ENCODE peak calls at places on chromosomes 6 and 20, in ten cellular contexts. A is heart left ventricle, C is NB4, M is gastrocnemius medialis, W is ovary, L is spleen, D is adrenal gland, O is A549, B is suprapubic skin, S is erythroblast. X is an unnamed sample.

GRCh38 chr6:56718236-56718635 is 75.5 kb upstream of the DST start:
- DNase-seq in O (no peak), W (no peak), A (no peak), C (no peak), L (no peak), M (no peak), D (no peak), B (no peak), S (no peak), X (no peak)

GRCh38 chr20:16563066-16563806 is 10.0 kb downstream of the KIF16B start:
- DNase-seq in A (no peak), W (no peak), C (no peak), S (no peak), D (no peak), L (no peak), O (no peak), M (no peak), B (no peak), X (no peak)

GRCh38 chr6:124536792-124537191 is 425.4 kb upstream of the RNF217 start:
- DNase-seq in D (no peak), C (no peak), W (no peak), M (no peak), L (no peak), O (peak), B (no peak), A (no peak), S (no peak), X (no peak)

GRCh38 chr6:67880939-67881705 is 754.0 kb upstream of the ADGRB3 start:
- DNase-seq in S (no peak), B (no peak), W (no peak), M (no peak), D (no peak), C (no peak), L (no peak), A (no peak), O (no peak), X (peak)

GRCh38 chr6:46078294-46078693 is 51.5 kb upstream of the ENPP4 start:
- DNase-seq in W (no peak), M (no peak), O (no peak), L (no peak), S (no peak), C (no peak), D (no peak), A (no peak), B (no peak), X (no peak)

GRCh38 chr6:42243046-42243445 is 25.4 kb upstream of the MRPS10 start:
- DNase-seq in W (no peak), D (no peak), O (no peak), L (no peak), C (no peak), S (no peak), M (no peak), B (no peak), A (no peak), X (peak)

GRCh38 chr6:152981989-152982767 is 663 bp downstream of the FBXO5 start:
- DNase-seq in L (peak), A (peak), W (peak), O (no peak), B (no peak), C (peak), S (peak), D (no peak), M (peak), X (no peak)

GRCh38 chr6:33772114-33772830 is 16.7 kb downstream of the LEMD2 start:
- DNase-seq in D (no peak), B (no peak), O (no peak), C (no peak), A (no peak), M (no peak), W (no peak), L (no peak), S (no peak), X (peak)

GRCh38 chr20:17611540-17612286 is 41.8 kb downstream of the DSTN start:
- DNase-seq in W (no peak), O (no peak), C (no peak), S (no peak), B (no peak), L (peak), M (no peak), D (no peak), A (no peak), X (no peak)

GRCh38 chr20:12605751-12606150 is 403.0 kb upstream of the SPTLC3 start:
- DNase-seq in W (no peak), S (no peak), D (no peak), C (no peak), B (no peak), O (no peak), M (no peak), L (no peak), A (no peak), X (no peak)

GRCh38 chr20:11905460-11906150 is 12.1 kb upstream of the BTBD3 start:
- DNase-seq in L (no peak), M (no peak), A (no peak), C (no peak), O (peak), S (no peak), D (no peak), B (no peak), W (no peak), X (no peak)

GRCh38 chr6:158780963-158781691 is 38.0 kb downstream of the EZR start:
- DNase-seq in W (no peak), S (no peak), B (peak), L (no peak), D (peak), M (no peak), O (no peak), C (no peak), A (no peak), X (no peak)

GRCh38 chr6:3138341-3138740 is 19.0 kb downstream of the TUBB2A start:
- DNase-seq in M (no peak), L (no peak), B (no peak), O (no peak), W (no peak), C (peak), S (no peak), D (no peak), A (no peak), X (peak)

GRCh38 chr6:159984268-159984786 is 15.4 kb downstream of the IGF2R start:
- DNase-seq in S (no peak), C (peak), O (no peak), A (no peak), L (no peak), D (peak), M (no peak), W (no peak), B (no peak), X (no peak)

GRCh38 chr20:59645761-59646171 is 41.4 kb downstream of the PHACTR3 start:
- DNase-seq in O (no peak), C (peak), W (no peak), S (no peak), M (no peak), D (no peak), B (no peak), A (no peak), L (peak), X (no peak)

GRCh38 chr6:143953922-143954321 is 54.1 kb downstream of the PLAGL1 start:
- DNase-seq in D (no peak), B (no peak), W (no peak), L (no peak), S (peak), M (no peak), A (no peak), C (no peak), O (no peak), X (no peak)

GRCh38 chr6:24307881-24308280 is 50.0 kb downstream of the DCDC2 start:
- DNase-seq in C (no peak), S (no peak), A (no peak), O (no peak), B (no peak), L (no peak), W (no peak), D (no peak), M (no peak), X (no peak)

GRCh38 chr6:36373368-36374009 is 14.0 kb downstream of the ETV7 start:
- DNase-seq in S (no peak), B (no peak), L (no peak), O (no peak), D (no peak), M (no peak), C (peak), W (peak), A (no peak), X (no peak)

GRCh38 chr6:38876470-38876869 is 161.4 kb downstream of the DNAH8 start:
- DNase-seq in A (no peak), O (no peak), C (no peak), S (no peak), W (no peak), D (no peak), B (no peak), M (no peak), L (no peak), X (no peak)

GRCh38 chr6:139433647-139434419 is 59.4 kb upstream of the CITED2 start:
- DNase-seq in D (no peak), A (no peak), W (no peak), C (peak), M (no peak), O (no peak), L (no peak), S (peak), B (no peak), X (peak)

GRCh38 chr6:136723780-136724179 is 68.5 kb downstream of the MAP3K5 start:
- DNase-seq in M (no peak), D (no peak), B (no peak), L (peak), W (no peak), C (peak), O (no peak), A (no peak), S (no peak), X (peak)

GRCh38 chr6:37244430-37245310 is 12.9 kb upstream of the TBC1D22B start:
- DNase-seq in O (peak), M (peak), W (peak), L (no peak), S (no peak), A (peak), B (peak), C (peak), D (peak), X (peak)

GRCh38 chr6:110563711-110564110 is 87.3 kb upstream of the SLC22A16 start:
- DNase-seq in A (no peak), S (no peak), M (no peak), O (no peak), L (no peak), C (no peak), W (no peak), D (no peak), B (no peak), X (no peak)

GRCh38 chr6:27541212-27541931 is 68.5 kb upstream of the ZNF184 start:
- DNase-seq in A (no peak), W (no peak), D (no peak), C (peak), M (no peak), O (peak), L (no peak), B (no peak), S (peak), X (peak)

GRCh38 chr6:38176797-38177751 is 357.5 kb downstream of the ZFAND3 start:
- DNase-seq in B (no peak), W (no peak), D (no peak), A (no peak), O (no peak), C (no peak), L (peak), M (no peak), S (no peak), X (no peak)

GRCh38 chr6:158817298-158818007 is 1.7 kb downstream of the EZR start:
- DNase-seq in A (peak), L (peak), S (peak), D (peak), B (no peak), O (peak), W (peak), M (peak), C (peak), X (peak)

GRCh38 chr6:151229401-151230276 is 10.1 kb upstream of the AKAP12 start:
- DNase-seq in A (no peak), S (peak), M (no peak), L (no peak), W (no peak), O (no peak), B (no peak), D (no peak), C (no peak), X (no peak)

GRCh38 chr6:15462717-15463525 is 199.9 kb downstream of the DTNBP1 start:
- DNase-seq in B (no peak), S (no peak), D (peak), C (no peak), M (no peak), L (no peak), O (no peak), A (no peak), W (no peak), X (no peak)

GRCh38 chr6:40334496-40334895 is 252.7 kb downstream of the LRFN2 start:
- DNase-seq in S (no peak), W (no peak), A (no peak), C (no peak), O (no peak), L (no peak), D (no peak), M (no peak), B (no peak), X (no peak)

GRCh38 chr6:161411265-161411944 is 137.5 kb upstream of the AGPAT4 start:
- DNase-seq in B (no peak), D (no peak), C (no peak), M (no peak), O (peak), S (peak), A (no peak), L (no peak), W (no peak), X (no peak)

GRCh38 chr6:24991748-24992467 is 56.1 kb upstream of the RIPOR2 start:
- DNase-seq in W (peak), S (peak), M (peak), O (peak), L (peak), D (peak), B (no peak), C (peak), A (peak), X (peak)

GRCh38 chr6:72950114-72950860 is 275.0 kb downstream of the KHDC1L start:
- DNase-seq in B (no peak), C (no peak), S (no peak), W (no peak), M (peak), A (no peak), D (no peak), O (peak), L (no peak), X (peak)

DNA sequence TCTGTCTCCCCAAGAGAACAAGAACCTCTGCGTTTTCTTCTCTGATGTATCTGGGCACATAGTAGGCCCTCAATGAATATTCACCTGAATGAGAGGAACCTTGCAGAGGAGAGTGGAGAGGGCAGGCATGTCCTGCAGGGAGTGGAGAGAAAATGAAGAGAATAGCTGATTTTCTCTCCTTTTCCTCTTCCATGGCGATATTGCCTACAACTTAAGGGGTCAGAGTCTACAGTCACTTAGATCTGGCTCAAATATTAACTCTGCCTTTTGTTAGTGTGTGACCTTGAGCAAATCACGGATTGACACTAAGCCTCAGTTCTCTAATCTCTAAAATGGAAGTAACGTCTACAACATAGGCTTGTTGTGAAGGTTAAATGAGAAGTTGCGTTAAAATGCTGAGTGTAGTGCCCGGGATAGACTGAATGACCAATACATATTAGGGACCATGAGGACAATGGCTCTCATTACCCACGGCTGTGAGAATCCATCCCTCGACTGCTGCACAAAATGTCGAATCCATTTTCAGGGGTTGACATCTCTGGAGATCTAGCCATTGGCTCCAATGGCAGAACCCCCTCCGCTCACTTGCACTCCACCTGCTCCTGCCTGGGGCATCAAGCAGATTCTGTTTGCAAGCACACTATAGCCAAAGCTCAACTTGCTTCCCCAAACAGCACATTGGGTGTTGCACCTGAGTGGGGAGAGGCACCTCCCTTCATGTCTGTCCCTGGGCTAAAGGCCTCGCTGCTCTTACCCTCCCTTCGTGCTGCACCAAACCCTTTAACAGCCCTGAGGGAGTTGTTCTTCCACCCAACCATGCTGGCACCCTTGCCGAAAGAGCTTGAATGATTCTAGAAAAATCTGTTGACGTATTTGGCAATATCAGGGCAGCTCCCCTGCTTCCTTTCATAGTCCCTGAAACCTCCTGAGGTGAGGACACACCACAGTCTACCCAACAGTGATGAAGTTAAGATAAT is 15.0 kb downstream of the CD83 start:
- DNase-seq in C (no peak), M (no peak), L (no peak), W (no peak), O (no peak), A (no peak), D (no peak), S (no peak), B (no peak), X (no peak)
- TF ChIP-seq POLR2A in C (no peak), M (no peak), L (no peak), W (no peak), O (no peak), A (no peak), D (no peak), S (no peak), B (no peak), X (no peak)

GRCh38 chr6:157221049-157221816 is 102.1 kb downstream of the TMEM242 start:
- DNase-seq in C (peak), D (peak), S (peak), O (peak), L (peak), B (peak), W (peak), A (peak), M (peak), X (peak)
- TF ChIP-seq POLR2A in C (peak), D (no peak), S (peak), O (peak), L (no peak), B (no peak), W (no peak), A (no peak), M (no peak), X (peak)

GRCh38 chr6:52513464-52513863 is 63.4 kb downstream of the TRAM2 start:
- DNase-seq in A (no peak), M (no peak), S (peak), W (no peak), B (no peak), D (no peak), O (no peak), C (no peak), L (no peak), X (no peak)

GRCh38 chr6:52514514-52514913 is 62.3 kb downstream of the TRAM2 start:
- DNase-seq in W (peak), A (peak), B (peak), L (no peak), D (no peak), M (peak), S (no peak), C (peak), O (peak), X (no peak)

GRCh38 chr6:52515219-52515960 is 61.5 kb downstream of the TRAM2 start:
- DNase-seq in S (no peak), C (no peak), D (no peak), B (no peak), M (no peak), A (no peak), W (no peak), L (no peak), O (peak), X (no peak)

GRCh38 chr6:52512199-52512598 is 64.7 kb downstream of the TRAM2 start:
- DNase-seq in D (peak), L (no peak), S (no peak), B (no peak), O (peak), M (peak), A (peak), C (no peak), W (peak), X (peak)

DNA sequence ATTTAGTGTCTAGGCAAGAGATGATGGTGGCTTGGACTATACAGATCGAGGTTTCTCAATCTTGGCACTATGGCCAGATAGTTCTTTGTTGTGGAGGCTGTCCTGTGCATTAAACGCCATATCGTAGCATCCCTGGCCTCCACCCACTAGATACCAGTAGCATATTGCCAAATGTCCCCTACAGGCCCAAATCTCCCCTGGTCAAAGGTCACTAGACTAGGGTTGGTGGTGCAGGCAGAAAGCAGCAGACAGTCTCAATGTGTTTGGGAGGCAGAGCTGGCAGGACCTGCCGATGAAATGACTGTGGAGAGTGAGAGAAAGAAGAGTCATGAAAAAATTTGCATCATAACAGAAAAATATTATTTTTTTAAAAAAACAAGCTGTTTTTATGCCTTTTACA is 63.0 kb downstream of the TRAM2 start:
- DNase-seq in A (no peak), S (no peak), C (no peak), L (no peak), O (no peak), W (no peak), D (no peak), B (no peak), M (no peak), X (no peak)
- TF ChIP-seq POLR2A in A (no peak), S (no peak), C (no peak), L (no peak), O (no peak), W (no peak), D (no peak), B (no peak), M (no peak), X (no peak)

GRCh38 chr20:23086931-23087411 is 847 bp upstream of the CD93 start:
- DNase-seq in W (no peak), B (no peak), D (peak), O (no peak), C (peak), M (no peak), L (peak), A (peak), S (peak), X (peak)

GRCh38 chr20:23084845-23085355 is 1.2 kb downstream of the CD93 start:
- DNase-seq in A (no peak), O (no peak), M (no peak), C (no peak), D (peak), L (no peak), S (no peak), W (no peak), B (no peak), X (peak)

GRCh38 chr20:23085415-23086055 is 589 bp downstream of the CD93 start:
- DNase-seq in O (no peak), W (no peak), A (no peak), C (peak), S (no peak), M (no peak), B (peak), D (no peak), L (peak), X (no peak)

GRCh38 chr20:23087587-23088275 is 1.6 kb upstream of the CD93 start:
- DNase-seq in B (no peak), C (peak), L (no peak), A (no peak), M (no peak), O (no peak), W (no peak), D (no peak), S (peak), X (no peak)

GRCh38 chr20:23086056-23086551 is at the start of gene CD93:
- DNase-seq in D (peak), L (peak), M (peak), C (peak), A (peak), B (peak), S (peak), W (no peak), O (no peak), X (peak)
- TF ChIP-seq POLR2A in D (peak), L (no peak), M (peak), C (peak), A (no peak), B (no peak), S (no peak), W (no peak), O (no peak), X (peak)

GRCh38 chr6:20538131-20538662 is 3.9 kb downstream of the CDKAL1 start:
- DNase-seq in S (peak), D (no peak), W (no peak), A (no peak), M (no peak), B (no peak), L (no peak), C (no peak), O (no peak), X (no peak)

GRCh38 chr6:20533746-20534294 is 437 bp upstream of the CDKAL1 start:
- DNase-seq in W (no peak), A (no peak), M (no peak), B (no peak), D (no peak), C (no peak), S (no peak), L (no peak), O (no peak), X (peak)

GRCh38 chr6:20534906-20535305 is 649 bp downstream of the CDKAL1 start:
- DNase-seq in M (no peak), O (no peak), A (no peak), D (no peak), W (no peak), S (peak), B (no peak), L (no peak), C (peak), X (no peak)

GRCh38 chr6:20532881-20533280 is 1.4 kb upstream of the CDKAL1 start:
- DNase-seq in B (no peak), W (no peak), M (no peak), A (no peak), O (no peak), D (no peak), C (no peak), S (no peak), L (no peak), X (no peak)

GRCh38 chr6:20534295-20534897 is at the start of gene CDKAL1:
- DNase-seq in D (peak), A (peak), C (peak), L (peak), M (peak), W (peak), O (peak), B (peak), S (peak), X (peak)
- TF ChIP-seq POLR2A in D (peak), A (no peak), C (peak), L (no peak), M (peak), W (peak), O (peak), B (no peak), S (peak), X (peak)